ENCODE peak calls at places on chromosomes 12 and 14, in nine cellular contexts. D is posterior cingulate gyrus, K is nucleus accumbens, P is GM19239, M is mucosa of descending colon, I is NCI-H187, G is kidney tubule cell, Q is astrocyte of the spinal cord, B is smooth muscle cell of the brain vasculature. F is an unnamed sample.

GRCh38 chr14:96056509-96057422 is 17.6 kb downstream of the C14orf132 start:
- DNase-seq in Q (no peak), B (no peak), K (no peak), G (no peak), P (no peak), D (no peak), I (no peak), M (no peak), F (no peak)

GRCh38 chr12:14955876-14956811 is 5.3 kb downstream of the ARHGDIB start:
- DNase-seq in B (no peak), Q (no peak), P (no peak), D (no peak), I (no peak), K (no peak), G (no peak), M (no peak), F (no peak)

GRCh38 chr14:101980700-101981099 is 16.3 kb downstream of the DYNC1H1 start:
- DNase-seq in P (no peak), K (peak; percentile 18), Q (peak; percentile 98), D (no peak), M (no peak), B (peak; percentile 88), I (no peak), G (peak; percentile 96), F (peak; percentile 92)

GRCh38 chr14:21978184-21978998 is 304.8 kb upstream of the OR4E1 start:
- DNase-seq in B (no peak), K (no peak), M (peak; percentile 51), P (peak; percentile 28), G (peak; percentile 53), D (no peak), I (no peak), Q (peak; percentile 16), F (peak; percentile 18)

GRCh38 chr12:107560194-107560905 is 125.2 kb upstream of the PWP1 start:
- DNase-seq in I (no peak), P (no peak), B (no peak), Q (no peak), K (no peak), D (no peak), M (no peak), G (no peak), F (no peak)

GRCh38 chr12:79934309-79935020 is 432 bp downstream of the PPP1R12A start:
- DNase-seq in P (no peak), I (peak; percentile 5), M (peak; percentile 71), Q (no peak), K (peak; percentile 75), D (peak; percentile 90), B (peak; percentile 12), G (peak; percentile 40), F (peak; percentile 28)

GRCh38 chr12:121801601-121802484 is 2.0 kb upstream of the SETD1B start:
- DNase-seq in P (peak; percentile 38), I (peak; percentile 51), M (peak; percentile 34), Q (peak; percentile 67), G (peak; percentile 60), B (no peak), K (no peak), D (no peak), F (no peak)

GRCh38 chr12:101780599-101780998 is 41.3 kb upstream of the SYCP3 start:
- DNase-seq in K (no peak), M (no peak), I (no peak), G (no peak), P (no peak), B (no peak), D (no peak), Q (no peak), F (no peak)

GRCh38 chr12:4579305-4580097 is 17.5 kb downstream of the DYRK4 start:
- DNase-seq in D (no peak), K (no peak), Q (no peak), B (no peak), P (peak; percentile 17), G (peak; percentile 51), M (no peak), I (no peak), F (peak; percentile 9)

GRCh38 chr12:112716099-112717093 is 75.2 kb upstream of the RPH3A start:
- DNase-seq in Q (no peak), M (no peak), I (no peak), B (no peak), P (peak; percentile 12), G (no peak), K (peak; percentile 8), D (peak; percentile 91), F (peak; percentile 16)